ENCODE peak calls at places on chromosomes 3 and 15, in four cellular contexts. L is ovary, Z is A549, D is H1. K is an unnamed sample.

GRCh38 chr3:19149388-19149787 is 1.1 kb downstream of the KCNH8 start:
- DNase-seq in L (no peak), Z (peak), D (no peak), K (no peak)

GRCh38 chr3:155392138-155392537 is 98.7 kb upstream of the STRIT1 start:
- DNase-seq in L (no peak), Z (no peak), D (no peak), K (no peak)

GRCh38 chr3:194281766-194282165 is 69.4 kb downstream of the CPN2 start:
- DNase-seq in L (peak), Z (no peak), D (no peak), K (peak)

GRCh38 chr3:8283180-8283579 is 218.4 kb upstream of the LMCD1 start:
- DNase-seq in L (no peak), Z (no peak), D (no peak), K (no peak)

GRCh38 chr15:57861805-57862586 is 155.5 kb downstream of the POLR2M start:
- DNase-seq in L (no peak), Z (no peak), D (no peak), K (no peak)

GRCh38 chr15:88985547-88986393 is 72.6 kb upstream of the MFGE8 start:
- DNase-seq in L (no peak), Z (no peak), D (no peak), K (no peak)

GRCh38 chr3:87311309-87311708 is 34.9 kb upstream of the POU1F1 start:
- DNase-seq in L (no peak), Z (no peak), D (no peak), K (no peak)

GRCh38 chr3:197297020-197297419 is 1.4 kb downstream of the DLG1 start:
- DNase-seq in L (no peak), Z (no peak), D (no peak), K (no peak)

GRCh38 chr3:97148891-97149290 is 334.5 kb downstream of the EPHA6 start:
- DNase-seq in L (no peak), Z (no peak), D (no peak), K (no peak)

GRCh38 chr3:143736651-143737050 is 111.6 kb downstream of the SLC9A9 start:
- DNase-seq in L (no peak), Z (no peak), D (no peak), K (no peak)

GRCh38 chr15:60328852-60329443 is 68.8 kb downstream of the ANXA2 start:
- DNase-seq in L (no peak), Z (peak), D (no peak), K (no peak)

GRCh38 chr3:11690863-11691833 is 47.4 kb upstream of the VGLL4 start:
- DNase-seq in L (no peak), Z (no peak), D (no peak), K (no peak)

GRCh38 chr15:41996376-41996775 is 24.0 kb upstream of the EHD4 start:
- DNase-seq in L (no peak), Z (no peak), D (no peak), K (no peak)

GRCh38 chr3:120177151-120177550 is 82.9 kb upstream of the GSK3B start:
- DNase-seq in L (no peak), Z (peak), D (peak), K (no peak)

GRCh38 chr3:155078959-155079794 is 942 bp upstream of the MME start:
- DNase-seq in L (no peak), Z (no peak), D (no peak), K (no peak)

GRCh38 chr3:155411500-155412223 is 118.2 kb upstream of the STRIT1 start:
- DNase-seq in L (no peak), Z (peak), D (no peak), K (no peak)

GRCh38 chr3:190356246-190356645 is 31.7 kb upstream of the CLDN16 start:
- DNase-seq in L (no peak), Z (no peak), D (no peak), K (no peak)

GRCh38 chr3:50390523-50391177 is 31.3 kb upstream of the TMEM115 start:
- DNase-seq in L (no peak), Z (no peak), D (no peak), K (peak)

GRCh38 chr3:42960282-42960681 is 18.8 kb upstream of the GASK1A start:
- DNase-seq in L (no peak), Z (no peak), D (no peak), K (no peak)

GRCh38 chr15:29040367-29040745 is 154.6 kb downstream of the APBA2 start:
- DNase-seq in L (no peak), Z (no peak), D (no peak), K (no peak)

GRCh38 chr15:55344206-55344605 is 25.2 kb downstream of the PIGB start:
- DNase-seq in L (no peak), Z (no peak), D (no peak), K (no peak)

GRCh38 chr3:100075731-100076543 is 38.4 kb downstream of the FILIP1L start:
- DNase-seq in L (no peak), Z (no peak), D (no peak), K (no peak)

GRCh38 chr3:47433796-47434195 is 41.9 kb downstream of the SCAP start:
- DNase-seq in L (no peak), Z (no peak), D (no peak), K (peak)

GRCh38 chr3:177977381-177978158 is 558.7 kb upstream of the KCNMB2 start:
- DNase-seq in L (no peak), Z (peak), D (no peak), K (no peak)

GRCh38 chr3:100650651-100651611 is 41.5 kb downstream of the ADGRG7 start:
- DNase-seq in L (no peak), Z (peak), D (no peak), K (no peak)

GRCh38 chr3:155101398-155101797 is 21.3 kb downstream of the MME start:
- DNase-seq in L (no peak), Z (no peak), D (no peak), K (no peak)

DNA sequence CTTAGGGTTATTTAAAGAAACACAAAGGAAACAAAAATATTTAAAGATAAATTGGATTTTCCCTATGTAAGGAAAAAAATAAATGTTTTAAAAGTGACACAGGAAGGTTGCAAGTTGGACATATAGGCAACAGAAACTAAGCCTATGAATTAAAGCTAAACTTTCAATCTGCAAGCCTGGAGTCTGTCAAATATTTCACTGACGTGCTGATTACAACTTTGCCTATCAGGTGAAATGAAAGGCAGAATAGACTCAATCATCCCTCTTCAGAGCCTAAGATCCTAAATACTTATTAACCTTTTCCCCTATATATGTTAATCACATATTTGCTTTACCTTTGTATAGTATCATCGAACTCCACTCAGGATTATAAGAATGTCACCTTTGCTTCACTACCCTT is 1068.0 kb upstream of the ALCAM start:
- DNase-seq in L (no peak), Z (no peak), D (no peak), K (no peak)
- TF ChIP-seq EP300 in L (no peak), Z (no peak), D (no peak), K (no peak)

GRCh38 chr3:48609088-48610005 is at the start of gene UQCRC1:
- DNase-seq in L (peak), Z (peak), D (peak), K (peak)
- TF ChIP-seq POLR2A in L (peak), Z (peak), D (peak), K (peak)

DNA sequence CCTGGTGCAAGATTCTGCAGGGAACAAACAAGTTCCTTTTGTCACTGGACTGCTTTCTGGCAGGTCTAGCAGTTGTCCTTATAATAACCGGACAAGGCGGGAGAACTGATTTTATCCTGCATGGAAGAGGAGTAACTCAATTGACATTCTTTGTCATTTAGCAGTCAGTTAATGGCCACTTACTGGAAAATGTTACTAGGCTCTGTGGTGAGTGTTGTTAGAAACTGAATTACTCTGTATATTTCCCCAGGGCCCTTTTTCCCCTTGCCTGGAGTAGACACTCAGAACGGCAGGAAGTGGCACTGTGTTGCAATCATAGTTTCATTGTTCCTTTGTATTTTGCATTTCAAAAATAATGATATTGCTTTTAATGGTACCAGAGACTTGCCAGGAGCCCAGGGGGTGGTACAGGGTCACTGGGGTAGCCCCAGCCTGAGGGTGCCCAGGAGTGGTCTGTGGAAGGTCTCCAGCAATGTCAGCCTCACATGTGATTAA is 318.6 kb upstream of the LRRFIP2 start:
- DNase-seq in L (no peak), Z (no peak), D (no peak), K (no peak)
- TF ChIP-seq EP300 in L (no peak), Z (no peak), D (no peak), K (no peak)

GRCh38 chr15:47184405-47185221 is 532.7 kb upstream of the SEMA6D start:
- DNase-seq in L (peak), Z (no peak), D (no peak), K (no peak)
- TF ChIP-seq POLR2A in L (no peak), Z (no peak), D (no peak), K (no peak)

K was measured in transverse colon.